ENCODE peak calls at places on chromosomes 7 and 10, in four cellular contexts. R, H, A and C are unnamed samples.

GRCh38 chr7:20064974-20065862 is 152.0 kb downstream of the MACC1 start:
- DNase-seq in H (no peak), R (no peak), A (no peak), C (no peak)

GRCh38 chr7:114148779-114149178 is 230.0 kb upstream of the PPP1R3A start:
- DNase-seq in A (no peak), R (no peak), H (no peak), C (no peak)

GRCh38 chr7:134931487-134931886 is 54.8 kb upstream of the AGBL3 start:
- DNase-seq in A (peak), H (no peak), R (no peak), C (no peak)

GRCh38 chr7:148318092-148318756 is 272.3 kb upstream of the C7orf33 start:
- DNase-seq in A (no peak), R (no peak), H (no peak), C (no peak)

GRCh38 chr7:17155529-17155928 is 142.9 kb upstream of the AHR start:
- DNase-seq in H (no peak), R (peak), A (no peak), C (no peak)

GRCh38 chr10:930415-931325 is 835 bp downstream of the LARP4B start:
- DNase-seq in R (peak), A (no peak), H (peak), C (no peak)

GRCh38 chr10:96700477-96701099 is 19.7 kb downstream of the PIK3AP1 start:
- DNase-seq in H (no peak), A (no peak), R (no peak), C (no peak)

GRCh38 chr7:18064242-18064838 is 36.7 kb upstream of the PRPS1L1 start:
- DNase-seq in R (no peak), H (no peak), A (no peak), C (no peak)

GRCh38 chr10:61842755-61843497 is 58.6 kb upstream of the ARID5B start:
- DNase-seq in H (no peak), A (no peak), R (no peak), C (no peak)

GRCh38 chr7:137017221-137017620 is 148.8 kb downstream of the CHRM2 start:
- DNase-seq in H (no peak), A (no peak), R (no peak), C (no peak)